ENCODE peak calls at places on chromosomes 4 and X, in eight cellular contexts. Q, Y, M, T, N, R, P and W are unnamed samples.

GRCh38 chrX:135438734-135439043 is 16.9 kb downstream of the SMIM10L2A start:
- DNase-seq in T (no peak), R (no peak), M (no peak), P (no peak), N (no peak), Q (no peak), Y (no peak), W (no peak)

GRCh38 chr4:108849611-108850406 is 87.0 kb upstream of the ETNPPL start:
- DNase-seq in P (no peak), M (peak; percentile 78), R (no peak), Y (no peak), Q (peak; percentile 70), N (no peak), T (no peak), W (no peak)

GRCh38 chr4:1244978-1245471 is 3.9 kb downstream of the CTBP1 start:
- DNase-seq in P (no peak), M (no peak), Q (no peak), R (no peak), N (no peak), T (no peak), Y (peak; percentile 79), W (no peak)

GRCh38 chrX:2230457-2230856 is 270.3 kb downstream of the DHRSX start:
- DNase-seq in P (no peak), Q (no peak), T (no peak), N (no peak), R (no peak), M (no peak), Y (no peak), W (no peak)

GRCh38 chr4:110306363-110306762 is 107.9 kb upstream of the ELOVL6 start:
- DNase-seq in Q (no peak), N (no peak), M (no peak), R (no peak), P (no peak), T (no peak), Y (no peak), W (no peak)

GRCh38 chrX:70754169-70754843 is 154.2 kb downstream of the TEX11 start:
- DNase-seq in M (peak; percentile 17), Q (no peak), T (no peak), R (no peak), N (no peak), Y (no peak), P (no peak), W (no peak)

GRCh38 chr4:100984901-100985300 is 362.4 kb downstream of the PPP3CA start:
- DNase-seq in P (no peak), Y (no peak), T (no peak), Q (peak; percentile 77), R (no peak), M (peak; percentile 41), N (no peak), W (no peak)

GRCh38 chr4:175048111-175048784 is 130.1 kb downstream of the ADAM29 start:
- DNase-seq in P (no peak), Y (no peak), T (no peak), M (no peak), Q (no peak), N (no peak), R (no peak), W (no peak)